ENCODE peak calls at places on chromosome 22, in six cellular contexts. Q is body of pancreas, S is neural progenitor cell, B is psoas muscle, J is K562, K is spleen. A is an unnamed sample.

GRCh38 chr22:20721409-20722218 is 52.3 kb upstream of the SERPIND1 start:
- DNase-seq in Q (no peak), S (no peak), B (no peak), J (peak; percentile 23), K (peak; percentile 62), A (no peak)

GRCh38 chr22:23237201-23237798 is 57.0 kb downstream of the BCR start:
- DNase-seq in Q (peak; percentile 52), S (peak; percentile 77), B (peak; percentile 77), J (peak; percentile 57), K (no peak), A (no peak)

GRCh38 chr22:25369133-25369532 is 149.7 kb downstream of the CRYBB2 start:
- DNase-seq in Q (no peak), S (no peak), B (no peak), J (no peak), K (no peak), A (no peak)

GRCh38 chr22:37244922-37245722 is 1.1 kb upstream of the RAC2 start:
- DNase-seq in Q (no peak), S (no peak), B (no peak), J (no peak), K (peak; percentile 90), A (no peak)

GRCh38 chr22:29353286-29353685 is 35.1 kb downstream of the AP1B1 start:
- DNase-seq in Q (no peak), S (no peak), B (no peak), J (no peak), K (no peak), A (no peak)

GRCh38 chr22:21455334-21456089 is 11.7 kb upstream of the TMEM191C start:
- DNase-seq in Q (no peak), S (peak; percentile 2), B (peak; percentile 4), J (no peak), K (peak; percentile 63), A (no peak)

GRCh38 chr22:23504522-23504921 is 75.6 kb downstream of the IGLL1 start:
- DNase-seq in Q (no peak), S (no peak), B (no peak), J (no peak), K (peak; percentile 75), A (no peak)

GRCh38 chr22:19727310-19728150 is 4.2 kb downstream of the GP1BB start:
- DNase-seq in Q (no peak), S (no peak), B (no peak), J (no peak), K (no peak), A (no peak)

GRCh38 chr22:37287550-37287951 is 5.2 kb downstream of the CYTH4 start:
- DNase-seq in Q (no peak), S (no peak), B (no peak), J (no peak), K (peak; percentile 66), A (no peak)

GRCh38 chr22:45907378-45907777 is 69.6 kb downstream of the WNT7B start:
- DNase-seq in Q (no peak), S (no peak), B (no peak), J (no peak), K (no peak), A (no peak)

GRCh38 chr22:32866953-32867352 is 65.4 kb downstream of the TIMP3 start:
- DNase-seq in Q (no peak), S (no peak), B (no peak), J (no peak), K (no peak), A (no peak)

GRCh38 chr22:23282089-23282501 is 101.8 kb downstream of the BCR start:
- DNase-seq in Q (peak; percentile 50), S (no peak), B (peak; percentile 60), J (no peak), K (no peak), A (peak; percentile 96)

GRCh38 chr22:44561139-44561840 is 63.3 kb upstream of the RTL6 start:
- DNase-seq in Q (no peak), S (no peak), B (no peak), J (no peak), K (no peak), A (no peak)

GRCh38 chr22:40196628-40197027 is 18.9 kb downstream of the TNRC6B start:
- DNase-seq in Q (no peak), S (no peak), B (no peak), J (no peak), K (no peak), A (peak; percentile 28)

GRCh38 chr22:17087176-17088131 is 2.7 kb downstream of the IL17RA start:
- DNase-seq in Q (no peak), S (no peak), B (no peak), J (no peak), K (no peak), A (peak; percentile 58)

GRCh38 chr22:19756288-19757128 is 4.1 kb upstream of the TBX1 start:
- DNase-seq in Q (peak; percentile 65), S (peak; percentile 74), B (no peak), J (peak; percentile 99), K (peak; percentile 89), A (no peak)

GRCh38 chr22:42035256-42035655 is 35.4 kb downstream of the NAGA start:
- DNase-seq in Q (no peak), S (no peak), B (no peak), J (no peak), K (no peak), A (no peak)

GRCh38 chr22:34886812-34887211 is 179.1 kb upstream of the ISX start:
- DNase-seq in Q (no peak), S (no peak), B (no peak), J (no peak), K (no peak), A (no peak)

GRCh38 chr22:37472418-37473006 is 13.7 kb downstream of the MFNG start:
- DNase-seq in Q (peak; percentile 59), S (peak; percentile 69), B (no peak), J (peak; percentile 57), K (no peak), A (no peak)

GRCh38 chr22:19759459-19759993 is 1.1 kb upstream of the TBX1 start:
- DNase-seq in Q (no peak), S (peak; percentile 73), B (no peak), J (no peak), K (no peak), A (no peak)

GRCh38 chr22:48599346-48599745 is 1228.3 kb downstream of the BRD1 start:
- DNase-seq in Q (no peak), S (no peak), B (no peak), J (no peak), K (no peak), A (no peak)

GRCh38 chr22:46068908-46069481 is 81.3 kb upstream of the PPARA start:
- DNase-seq in Q (peak; percentile 32), S (no peak), B (no peak), J (no peak), K (peak; percentile 71), A (peak; percentile 63)

GRCh38 chr22:47115518-47115890 is 353.1 kb downstream of the TBC1D22A start:
- DNase-seq in Q (no peak), S (no peak), B (no peak), J (no peak), K (no peak), A (no peak)

GRCh38 chr22:19751497-19752245 is 8.9 kb upstream of the TBX1 start:
- DNase-seq in Q (no peak), S (no peak), B (no peak), J (no peak), K (no peak), A (no peak)

GRCh38 chr22:18056161-18056666 is 21.6 kb upstream of the PEX26 start:
- DNase-seq in Q (peak; percentile 27), S (no peak), B (peak; percentile 28), J (no peak), K (peak; percentile 84), A (no peak)

GRCh38 chr22:49721211-49721763 is 106.4 kb downstream of the BRD1 start:
- DNase-seq in Q (no peak), S (no peak), B (no peak), J (no peak), K (no peak), A (no peak)
- H3K27ac ChIP-seq in Q (no peak overlapping the region), S (no peak overlapping the region), B (no peak overlapping the region), J (no peak overlapping the region), K (no peak overlapping the region), A (no peak overlapping the region)

GRCh38 chr22:43090130-43090789 is 1.1 kb upstream of the TTLL1 start:
- DNase-seq in Q (peak; percentile 43), S (peak; percentile 28), B (peak; percentile 43), J (peak; percentile 67), K (no peak), A (no peak)
- TF ChIP-seq CTCF in Q (no peak), S (peak; percentile 30), B (no peak), J (peak; percentile 57), K (peak; percentile 43), A (no peak)

GRCh38 chr22:38751066-38751421 is 4.8 kb downstream of the SUN2 start:
- DNase-seq in Q (no peak), S (no peak), B (no peak), J (no peak), K (peak; percentile 81), A (no peak)

GRCh38 chr22:38750104-38750503 is 5.7 kb downstream of the SUN2 start:
- DNase-seq in Q (no peak), S (no peak), B (no peak), J (no peak), K (no peak), A (no peak)

GRCh38 chr22:38751422-38752346 is 4.1 kb downstream of the SUN2 start:
- DNase-seq in Q (no peak), S (no peak), B (peak; percentile 80), J (no peak), K (peak; percentile 95), A (no peak)

GRCh38 chr22:38748487-38749136 is 7.2 kb downstream of the SUN2 start:
- DNase-seq in Q (no peak), S (no peak), B (no peak), J (no peak), K (no peak), A (no peak)

DNA sequence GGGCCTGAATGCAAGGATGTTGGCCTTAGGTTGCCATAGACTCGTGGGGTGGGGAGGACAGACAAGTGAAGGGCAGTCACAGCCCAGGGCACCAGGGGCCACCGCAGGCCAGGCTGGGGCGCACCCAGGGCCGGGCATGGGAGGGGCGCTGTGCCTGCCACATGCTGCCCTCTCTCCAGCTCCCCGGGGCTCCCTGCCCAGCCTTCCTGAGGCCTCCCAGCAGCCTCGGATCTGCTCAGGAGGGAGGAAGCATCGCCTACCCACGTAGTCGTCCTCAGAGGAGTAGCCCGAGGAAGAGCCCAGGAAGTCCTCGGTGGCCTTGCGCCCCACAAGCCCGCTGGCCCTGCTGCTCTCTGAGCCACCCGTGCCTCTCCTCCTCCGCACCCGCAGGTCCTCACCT is 5.2 kb downstream of the SUN2 start:
- DNase-seq in Q (no peak), S (no peak), B (no peak), J (no peak), K (no peak), A (no peak)
- H3K4me3 ChIP-seq in Q (no peak overlapping the region), S (no peak overlapping the region), B (no peak overlapping the region), J (no peak overlapping the region), K (peak overlapping the region; percentile 92), A (no peak overlapping the region)

DNA sequence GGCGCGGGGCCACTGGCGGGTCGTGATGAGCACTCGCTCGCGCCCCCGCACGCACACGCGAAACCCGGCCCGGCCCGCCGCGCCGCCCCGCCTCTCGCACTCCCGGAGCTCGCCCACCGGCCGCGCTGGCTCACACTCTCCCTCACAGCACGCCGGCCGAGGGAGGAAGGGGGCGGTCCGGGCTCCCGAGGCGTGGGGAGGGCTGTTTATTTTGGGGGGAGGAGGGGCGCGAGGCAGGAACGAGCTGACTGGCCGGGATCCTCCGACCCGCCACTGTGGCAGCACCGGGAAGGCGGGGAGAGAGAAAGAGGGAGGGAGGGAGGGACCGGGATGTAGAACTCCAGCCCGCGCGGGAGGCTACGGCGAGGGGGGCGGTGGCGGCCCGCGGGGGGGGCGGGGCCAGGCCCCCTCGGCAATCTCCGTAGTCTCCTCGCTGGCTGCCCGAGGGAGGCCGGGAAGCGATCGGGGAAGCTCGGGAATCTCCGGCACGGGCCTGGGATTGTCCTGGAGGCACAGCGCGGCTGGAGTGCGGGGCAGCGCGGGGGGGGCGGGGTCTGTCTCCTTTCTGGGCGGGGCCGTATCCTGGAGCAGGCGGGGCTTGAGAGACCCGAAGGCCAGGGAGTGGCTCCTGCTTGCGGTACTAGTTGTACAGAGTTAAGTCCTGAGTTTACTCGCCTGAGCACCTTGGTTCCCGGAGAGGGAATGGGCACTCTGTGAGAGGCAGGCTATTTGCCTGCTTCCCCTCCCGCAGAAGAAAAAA is at the start of gene RBFOX2:
- DNase-seq in Q (peak; percentile 98), S (peak; percentile 98), B (peak; percentile 98), J (peak; percentile 93), K (peak; percentile 90), A (peak; percentile 99)
- H3K27ac ChIP-seq in Q (peak within 1 kb of the TSS; percentile 83), S (peak within 1 kb of the TSS; percentile 94), B (peak within 1 kb of the TSS; percentile 87), J (peak within 1 kb of the TSS; percentile 72), K (peak within 1 kb of the TSS; percentile 86), A (peak within 1 kb of the TSS; percentile 96)